ENCODE peak calls at places on chromosomes 7 and 10, in five cellular contexts. Y is esophagus muscularis mucosa, G is GM12865, O is AG10803, J is AG09309. F is an unnamed sample.

GRCh38 chr7:30865077-30865476 is 46.6 kb upstream of the AQP1 start:
- DNase-seq in Y (no peak), J (no peak), O (no peak), G (no peak), F (no peak)

GRCh38 chr7:45658716-45659495 is 84.7 kb downstream of the ADCY1 start:
- DNase-seq in O (no peak), Y (no peak), J (no peak), G (no peak), F (no peak)

GRCh38 chr7:30797294-30798040 is 26.2 kb downstream of the MINDY4 start:
- DNase-seq in Y (peak), J (no peak), O (no peak), G (peak), F (no peak)

GRCh38 chr10:101258179-101258885 is 29.1 kb upstream of the LBX1 start:
- DNase-seq in G (peak), J (no peak), O (no peak), Y (no peak), F (no peak)

GRCh38 chr10:129761573-129761972 is 202.5 kb downstream of the EBF3 start:
- DNase-seq in Y (peak), G (no peak), J (no peak), O (no peak), F (no peak)

GRCh38 chr7:103524042-103524907 is 78.3 kb upstream of the SLC26A5 start:
- DNase-seq in O (peak), Y (no peak), G (peak), J (peak), F (no peak)

GRCh38 chr7:151249034-151249731 is 689 bp upstream of the SMARCD3 start:
- DNase-seq in Y (no peak), J (no peak), O (peak), G (peak), F (peak)

GRCh38 chr7:106128846-106129245 is 16.7 kb upstream of the SYPL1 start:
- DNase-seq in O (peak), G (no peak), J (no peak), Y (no peak), F (no peak)

GRCh38 chr10:77680065-77680464 is 42.5 kb upstream of the KCNMA1 start:
- DNase-seq in O (no peak), Y (no peak), G (no peak), J (no peak), F (no peak)

GRCh38 chr10:44998146-44998631 is 2.5 kb upstream of the ZNF22 start:
- DNase-seq in G (no peak), Y (peak), O (no peak), J (peak), F (no peak)

GRCh38 chr10:13788701-13789447 is 202.1 kb downstream of the PRPF18 start:
- DNase-seq in G (peak), J (no peak), O (peak), Y (no peak), F (peak)

GRCh38 chr10:43591303-43591904 is 14.8 kb upstream of the ZNF485 start:
- DNase-seq in G (no peak), O (no peak), J (no peak), Y (peak), F (no peak)

GRCh38 chr7:115004121-115004520 is 82.2 kb downstream of the MDFIC start:
- DNase-seq in J (no peak), G (no peak), Y (no peak), O (no peak), F (no peak)

GRCh38 chr10:29767958-29768357 is 133.2 kb upstream of the SVIL start:
- DNase-seq in O (no peak), Y (no peak), G (peak), J (no peak), F (no peak)

GRCh38 chr7:36758879-36759278 is 34.6 kb upstream of the AOAH start:
- DNase-seq in O (no peak), J (no peak), Y (no peak), G (no peak), F (no peak)

GRCh38 chr7:27225005-27225934 is 17.3 kb upstream of the EVX1 start:
- DNase-seq in Y (no peak), J (no peak), O (no peak), G (no peak), F (no peak)
- H3K4me3 ChIP-seq in Y (no peak), J (no peak), O (no peak), G (no peak), F (no peak)

GRCh38 chr7:20267482-20267881 is 50.3 kb upstream of the MACC1 start:
- DNase-seq in J (no peak), G (peak), Y (no peak), O (no peak), F (no peak)
- TF ChIP-seq CTCF in J (no peak), G (no peak), Y (no peak), O (no peak), F (no peak)

GRCh38 chr7:92360387-92360786 is 86.9 kb upstream of the GATAD1 start:
- DNase-seq in O (peak), G (no peak), Y (no peak), J (no peak), F (no peak)

GRCh38 chr7:92362131-92362530 is 85.2 kb upstream of the GATAD1 start:
- DNase-seq in O (no peak), G (no peak), J (no peak), Y (no peak), F (no peak)

GRCh38 chr7:92354214-92354613 is 93.1 kb upstream of the GATAD1 start:
- DNase-seq in O (no peak), Y (no peak), J (no peak), G (no peak), F (no peak)

GRCh38 chr7:92357260-92357659 is 90.0 kb upstream of the GATAD1 start:
- DNase-seq in Y (no peak), G (no peak), O (no peak), J (no peak), F (no peak)

GRCh38 chr7:92359801-92360200 is 87.5 kb upstream of the GATAD1 start:
- DNase-seq in Y (no peak), O (peak), G (no peak), J (peak), F (no peak)
- H3K4me3 ChIP-seq in Y (no peak), O (no peak), G (no peak), J (no peak), F (no peak)

GRCh38 chr10:125742465-125742864 is 23.0 kb downstream of the EDRF1 start:
- DNase-seq in Y (no peak), J (no peak), G (no peak), O (peak), F (no peak)
- TF ChIP-seq CTCF in Y (no peak), J (peak), G (no peak), O (peak), F (no peak)

DNA sequence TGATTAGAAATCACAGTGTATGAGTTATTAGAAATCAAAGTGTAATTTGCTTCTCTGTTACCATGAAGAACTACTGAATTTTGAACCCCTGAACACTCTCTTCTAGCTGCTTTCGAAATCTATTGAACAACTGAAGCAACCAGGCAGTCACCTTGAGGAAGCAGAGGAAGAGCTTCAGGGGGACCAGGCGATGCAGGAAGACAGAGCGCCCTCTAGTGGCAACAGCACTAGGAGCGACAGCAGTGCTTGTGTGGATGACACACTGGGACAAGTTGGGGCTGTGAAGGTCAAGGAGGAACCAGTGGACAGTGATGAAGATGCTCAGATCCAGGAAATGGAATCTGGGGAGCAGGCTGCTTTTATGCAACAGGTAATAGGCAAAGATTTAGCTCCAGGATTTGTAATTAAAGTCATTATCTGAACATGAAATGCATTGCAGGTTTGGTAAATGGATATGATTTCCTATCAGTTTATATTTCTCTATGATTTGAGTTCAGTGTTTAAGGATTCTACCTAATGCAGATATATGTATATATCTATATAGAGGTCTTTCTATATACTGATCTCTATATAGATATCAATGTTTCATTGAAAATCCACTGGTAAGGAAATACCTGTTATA is 170.7 kb downstream of the HDAC9 start:
- DNase-seq in J (peak), G (peak), O (peak), Y (peak), F (peak)
- H3K4me3 ChIP-seq in J (no peak), G (no peak), O (no peak), Y (no peak), F (no peak)

DNA sequence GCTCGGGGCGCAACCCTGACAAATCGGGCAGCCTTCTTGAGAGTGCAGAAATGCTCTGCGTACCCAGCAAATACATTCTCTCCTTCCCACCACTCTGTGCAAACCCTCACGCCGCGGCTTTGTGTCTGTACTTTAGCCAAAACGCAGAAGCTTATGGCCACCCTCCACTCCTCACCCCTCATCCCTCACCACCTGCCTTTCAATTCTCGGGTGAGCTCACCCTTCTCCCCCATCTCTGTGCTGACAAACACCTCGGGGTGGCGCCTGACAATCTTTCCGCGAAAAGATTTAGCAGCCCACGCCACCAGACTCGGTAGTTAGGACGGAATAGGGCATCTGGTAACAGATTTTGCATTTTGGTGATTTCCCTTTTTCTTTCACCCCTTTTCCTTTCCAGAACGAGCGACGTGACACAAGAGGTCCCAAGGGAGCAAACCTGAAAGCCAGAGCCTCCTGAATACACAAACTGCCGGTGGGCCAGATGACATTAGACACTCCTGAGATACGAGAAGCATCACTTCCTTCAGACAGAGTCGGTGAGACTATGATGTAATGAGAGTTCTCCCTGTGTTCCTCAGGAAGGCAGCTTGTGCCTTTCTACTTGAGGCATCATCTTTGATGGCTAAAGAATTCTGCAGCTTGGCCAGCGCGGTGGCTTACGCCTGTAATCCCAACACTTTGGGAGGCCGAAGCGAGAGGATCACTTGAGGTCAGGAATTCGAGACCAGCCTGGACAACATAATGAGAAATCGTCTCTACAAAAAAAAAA is 663 bp upstream of the ATAD1 start:
- DNase-seq in G (peak), J (no peak), Y (no peak), O (peak), F (peak)
- TF ChIP-seq CTCF in G (peak), J (no peak), Y (no peak), O (no peak), F (no peak)